ENCODE peak calls at places on chromosomes 5 and 9, in ten cellular contexts. F, D, P, B, J, E, T, O, M and Q are unnamed samples.

GRCh38 chr9:101093620-101094019 is 65.1 kb downstream of the PLPPR1 start:
- DNase-seq in F (no peak), D (no peak), P (no peak), B (no peak), J (peak), E (no peak), T (no peak), O (no peak), M (no peak), Q (no peak)

GRCh38 chr5:126692971-126693370 is 84.0 kb upstream of the LMNB1 start:
- DNase-seq in F (no peak), D (no peak), P (no peak), B (no peak), J (no peak), E (no peak), T (no peak), O (no peak), M (no peak), Q (no peak)

GRCh38 chr9:68778635-68779034 is 73.6 kb downstream of the PIP5K1B start:
- DNase-seq in F (no peak), D (no peak), P (no peak), B (no peak), J (no peak), E (no peak), T (no peak), O (no peak), M (no peak), Q (no peak)

GRCh38 chr9:37921546-37922300 is 17.8 kb upstream of the SLC25A51 start:
- DNase-seq in F (no peak), D (no peak), P (no peak), B (peak), J (no peak), E (no peak), T (no peak), O (no peak), M (no peak), Q (no peak)

GRCh38 chr5:103393131-103393754 is 134.7 kb downstream of the MACIR start:
- DNase-seq in F (no peak), D (peak), P (no peak), B (no peak), J (no peak), E (no peak), T (peak), O (no peak), M (no peak), Q (no peak)

GRCh38 chr5:170238456-170238855 is 5.7 kb downstream of the C5orf58 start:
- DNase-seq in F (no peak), D (no peak), P (no peak), B (no peak), J (no peak), E (no peak), T (no peak), O (no peak), M (no peak), Q (no peak)

GRCh38 chr9:3894764-3895163 is 369.0 kb upstream of the RFX3 start:
- DNase-seq in F (no peak), D (peak), P (no peak), B (no peak), J (no peak), E (no peak), T (no peak), O (no peak), M (no peak), Q (no peak)

GRCh38 chr5:151016700-151017099 is 3.7 kb upstream of the GPX3 start:
- DNase-seq in F (no peak), D (no peak), P (no peak), B (peak), J (no peak), E (no peak), T (no peak), O (peak), M (no peak), Q (no peak)

GRCh38 chr5:122885891-122886290 is 40.5 kb downstream of the SNX24 start:
- DNase-seq in F (no peak), D (no peak), P (no peak), B (no peak), J (no peak), E (no peak), T (no peak), O (no peak), M (no peak), Q (no peak)

GRCh38 chr9:16363073-16363781 is 507.2 kb downstream of the BNC2 start:
- DNase-seq in F (no peak), D (no peak), P (no peak), B (no peak), J (no peak), E (no peak), T (no peak), O (no peak), M (no peak), Q (no peak)

GRCh38 chr5:181098642-181099452 is 32.1 kb downstream of the OR2V1 start:
- DNase-seq in F (no peak), D (no peak), P (no peak), B (no peak), J (no peak), E (no peak), T (no peak), O (no peak), M (no peak), Q (no peak)

GRCh38 chr5:74017786-74018211 is 391.8 kb downstream of the ARHGEF28 start:
- DNase-seq in F (no peak), D (peak), P (no peak), B (no peak), J (peak), E (no peak), T (no peak), O (peak), M (no peak), Q (no peak)

GRCh38 chr9:134624119-134624826 is 17.3 kb upstream of the COL5A1 start:
- DNase-seq in F (no peak), D (no peak), P (peak), B (peak), J (no peak), E (no peak), T (peak), O (no peak), M (no peak), Q (no peak)

GRCh38 chr9:75039006-75039405 is 10.9 kb upstream of the CARNMT1 start:
- DNase-seq in F (no peak), D (peak), P (no peak), B (no peak), J (no peak), E (no peak), T (no peak), O (no peak), M (no peak), Q (no peak)

GRCh38 chr5:107247427-107247826 is 423.3 kb downstream of the EFNA5 start:
- DNase-seq in F (no peak), D (no peak), P (no peak), B (no peak), J (peak), E (no peak), T (no peak), O (no peak), M (no peak), Q (no peak)

GRCh38 chr9:94056442-94056974 is 27.8 kb upstream of the PTPDC1 start:
- DNase-seq in F (no peak), D (peak), P (no peak), B (no peak), J (no peak), E (no peak), T (no peak), O (no peak), M (no peak), Q (no peak)

GRCh38 chr5:2373631-2374030 is 377.8 kb downstream of the IRX2 start:
- DNase-seq in F (no peak), D (no peak), P (no peak), B (no peak), J (no peak), E (no peak), T (peak), O (no peak), M (no peak), Q (no peak)

GRCh38 chr9:122380293-122380692 is 9.5 kb downstream of the PTGS1 start:
- DNase-seq in F (no peak), D (no peak), P (no peak), B (no peak), J (no peak), E (no peak), T (no peak), O (no peak), M (no peak), Q (no peak)

GRCh38 chr5:78537821-78538220 is 110.8 kb downstream of the LHFPL2 start:
- DNase-seq in F (no peak), D (peak), P (peak), B (no peak), J (no peak), E (no peak), T (peak), O (no peak), M (no peak), Q (no peak)

GRCh38 chr9:1047605-1048235 is 2.4 kb upstream of the DMRT2 start:
- DNase-seq in F (peak), D (no peak), P (no peak), B (no peak), J (no peak), E (no peak), T (no peak), O (no peak), M (peak), Q (no peak)

GRCh38 chr9:35690447-35691324 is 961 bp upstream of the TPM2 start:
- DNase-seq in F (peak), D (peak), P (peak), B (peak), J (peak), E (no peak), T (peak), O (peak), M (peak), Q (no peak)